ENCODE peak calls at places on chromosomes 6 and 20, in four cellular contexts. L, F, E and V are unnamed samples.

GRCh38 chr6:40399888-40400468 is 187.2 kb downstream of the LRFN2 start:
- DNase-seq in L (no peak), F (no peak), E (no peak), V (no peak)

GRCh38 chr6:169638915-169639314 is 62.9 kb downstream of the WDR27 start:
- DNase-seq in L (no peak), F (no peak), E (no peak), V (no peak)

GRCh38 chr20:41587523-41587922 is 30.7 kb downstream of the CHD6 start:
- DNase-seq in L (no peak), F (no peak), E (no peak), V (no peak)

GRCh38 chr20:22795455-22795854 is 211.1 kb upstream of the FOXA2 start:
- DNase-seq in L (no peak), F (no peak), E (no peak), V (no peak)

GRCh38 chr6:39166918-39167301 is 51.9 kb upstream of the SAYSD1 start:
- DNase-seq in L (no peak), F (no peak), E (no peak), V (no peak)

GRCh38 chr6:4936681-4937041 is 67.2 kb downstream of the RPP40 start:
- DNase-seq in L (peak; percentile 67), F (peak; percentile 34), E (no peak), V (peak; percentile 30)

GRCh38 chr6:121647905-121648304 is 212.5 kb downstream of the GJA1 start:
- DNase-seq in L (no peak), F (no peak), E (no peak), V (no peak)

GRCh38 chr6:1267057-1267732 is 44.7 kb upstream of the FOXQ1 start:
- DNase-seq in L (no peak), F (no peak), E (no peak), V (no peak)

GRCh38 chr6:139376054-139376355 is 1.6 kb upstream of the CITED2 start:
- DNase-seq in L (peak; percentile 67), F (no peak), E (peak; percentile 38), V (no peak)

GRCh38 chr20:37228111-37228510 is 33.5 kb downstream of the GHRH start:
- DNase-seq in L (no peak), F (no peak), E (no peak), V (no peak)

GRCh38 chr6:47042238-47042843 is at the start of gene ADGRF1:
- DNase-seq in L (no peak), F (no peak), E (no peak), V (no peak)

GRCh38 chr20:47274449-47275108 is 81.9 kb downstream of the ZMYND8 start:
- DNase-seq in L (peak; percentile 40), F (peak; percentile 60), E (peak; percentile 87), V (no peak)

GRCh38 chr6:130831598-130831997 is 4.4 kb downstream of the SMLR1 start:
- DNase-seq in L (no peak), F (no peak), E (no peak), V (no peak)

GRCh38 chr20:62258499-62259293 is 20.4 kb downstream of the OSBPL2 start:
- DNase-seq in L (no peak), F (no peak), E (no peak), V (no peak)

GRCh38 chr6:150343434-150343833 is 25.4 kb upstream of the IYD start:
- DNase-seq in L (no peak), F (no peak), E (no peak), V (no peak)

GRCh38 chr6:170048615-170049256 is 242.1 kb downstream of the DLL1 start:
- DNase-seq in L (no peak), F (no peak), E (no peak), V (peak; percentile 92)

GRCh38 chr6:42104807-42105713 is 37.4 kb downstream of the C6orf132 start:
- DNase-seq in L (no peak), F (peak; percentile 35), E (no peak), V (no peak)

GRCh38 chr6:34352305-34352937 is 40.0 kb downstream of the NUDT3 start:
- DNase-seq in L (no peak), F (no peak), E (no peak), V (no peak)

GRCh38 chr20:37278966-37279590 is 10.4 kb upstream of the MANBAL start:
- DNase-seq in L (no peak), F (no peak), E (no peak), V (no peak)

GRCh38 chr6:142489722-142490610 is 188.2 kb downstream of the ADGRG6 start:
- DNase-seq in L (no peak), F (no peak), E (no peak), V (no peak)

GRCh38 chr20:47235853-47236638 is 120.5 kb downstream of the ZMYND8 start:
- DNase-seq in L (no peak), F (no peak), E (no peak), V (no peak)

GRCh38 chr20:54255157-54255556 is 47.3 kb downstream of the PFDN4 start:
- DNase-seq in L (no peak), F (no peak), E (no peak), V (no peak)

GRCh38 chr20:58883243-58883691 is 30.8 kb downstream of the GNAS start:
- DNase-seq in L (no peak), F (no peak), E (no peak), V (no peak)

GRCh38 chr6:166240889-166241288 is 67.3 kb downstream of the PRR18 start:
- DNase-seq in L (no peak), F (no peak), E (no peak), V (no peak)

GRCh38 chr20:46018611-46019010 is 9.9 kb downstream of the MMP9 start:
- DNase-seq in L (no peak), F (no peak), E (no peak), V (no peak)
- TF ChIP-seq POLR2AphosphoS5 in L (no peak), F (no peak), E (no peak), V (no peak)

DNA sequence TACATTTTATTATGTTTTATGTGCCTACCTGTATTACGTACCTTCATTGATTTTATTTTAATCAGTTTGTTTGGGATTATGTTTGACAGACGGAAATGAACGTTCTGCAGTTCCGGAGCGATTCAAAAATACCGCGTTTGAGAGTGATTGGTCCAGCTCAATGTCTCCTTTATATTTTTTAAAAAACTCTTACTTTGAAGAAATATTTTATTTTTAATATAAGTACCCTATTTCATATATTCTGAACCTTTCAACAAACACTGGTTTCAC is 114.3 kb upstream of the BTN3A2 start:
- DNase-seq in L (no peak), F (no peak), E (no peak), V (no peak)
- TF ChIP-seq SPI1 in L (no peak), F (no peak), E (no peak), V (no peak)

GRCh38 chr20:34515484-34516037 is 661 bp upstream of the DYNLRB1 start:
- DNase-seq in L (peak; percentile 77), F (peak; percentile 48), E (peak; percentile 56), V (peak; percentile 58)
- TF ChIP-seq POLR2AphosphoS5 in L (no peak), F (no peak), E (peak; percentile 76), V (peak; percentile 56)

GRCh38 chr6:157004530-157004929 is 227.4 kb downstream of the ARID1B start:
- DNase-seq in L (no peak), F (no peak), E (no peak), V (no peak)
- TF ChIP-seq SPI1 in L (no peak), F (no peak), E (no peak), V (no peak)

GRCh38 chr20:53148764-53149163 is 176.6 kb downstream of the TSHZ2 start:
- DNase-seq in L (no peak), F (no peak), E (no peak), V (no peak)

GRCh38 chr20:53152228-53152627 is 180.1 kb downstream of the TSHZ2 start:
- DNase-seq in L (no peak), F (no peak), E (no peak), V (no peak)

GRCh38 chr20:53149184-53149651 is 177.1 kb downstream of the TSHZ2 start:
- DNase-seq in L (no peak), F (no peak), E (no peak), V (no peak)

GRCh38 chr20:53150532-53150931 is 178.4 kb downstream of the TSHZ2 start:
- DNase-seq in L (no peak), F (no peak), E (no peak), V (no peak)

GRCh38 chr20:53149652-53150205 is 177.6 kb downstream of the TSHZ2 start:
- DNase-seq in L (no peak), F (no peak), E (no peak), V (no peak)
- TF ChIP-seq POLR2AphosphoS5 in L (no peak), F (no peak), E (no peak), V (no peak)